ENCODE peak calls at places on chromosomes 11 and 22, in five cellular contexts. Y is stimulated activated CD8-positive, alpha-beta memory T cell treated with anti-CD3 and anti-CD28 coated beads, Interleukin-15, amount 100 ng/mL, for 48 hours; A is iPS-NIHi11; S is CD4-positive, alpha-beta T cell; H is sigmoid colon. K is an unnamed sample.

GRCh38 chr22:45977551-45978274 is 751 bp upstream of the WNT7B start:
- DNase-seq in Y (no peak), A (no peak), S (no peak), H (no peak), K (no peak)

GRCh38 chr11:116166788-116167465 is 605.9 kb downstream of the BUD13 start:
- DNase-seq in Y (no peak), A (no peak), S (no peak), H (no peak), K (no peak)

GRCh38 chr11:129384415-129384814 is 8.8 kb downstream of the BARX2 start:
- DNase-seq in Y (no peak), A (no peak), S (no peak), H (no peak), K (no peak)

GRCh38 chr11:75786101-75786736 is 17.6 kb downstream of the DGAT2 start:
- DNase-seq in Y (no peak), A (no peak), S (no peak), H (no peak), K (no peak)

GRCh38 chr22:33923660-33924246 is 3.5 kb upstream of the LARGE1 start:
- DNase-seq in Y (no peak), A (peak; percentile 58), S (no peak), H (peak; percentile 75), K (peak; percentile 54)

GRCh38 chr11:16511109-16511806 is 154.9 kb upstream of the SOX6 start:
- DNase-seq in Y (no peak), A (no peak), S (no peak), H (no peak), K (no peak)

GRCh38 chr11:67158241-67158640 is 39.2 kb downstream of the KDM2A start:
- DNase-seq in Y (no peak), A (no peak), S (no peak), H (no peak), K (no peak)

GRCh38 chr11:62713343-62713742 is 5.9 kb downstream of the GNG3 start:
- DNase-seq in Y (no peak), A (no peak), S (no peak), H (no peak), K (no peak)

GRCh38 chr11:75198278-75198948 is 42.2 kb upstream of the TPBGL start:
- DNase-seq in Y (no peak), A (no peak), S (no peak), H (peak; percentile 57), K (no peak)

GRCh38 chr11:49208006-49208721 is at the start of gene FOLH1:
- DNase-seq in Y (no peak), A (peak; percentile 7), S (no peak), H (peak; percentile 63), K (no peak)

GRCh38 chr22:28817919-28818859 is 17.8 kb upstream of the XBP1 start:
- DNase-seq in Y (no peak), A (peak; percentile 43), S (no peak), H (peak; percentile 60), K (no peak)

GRCh38 chr11:41039592-41039991 is 419.9 kb downstream of the LRRC4C start:
- DNase-seq in Y (no peak), A (no peak), S (no peak), H (no peak), K (no peak)

GRCh38 chr22:29912605-29913398 is 29.8 kb downstream of the MTMR3 start:
- DNase-seq in Y (no peak), A (no peak), S (no peak), H (no peak), K (no peak)

GRCh38 chr11:107606122-107606521 is 15.2 kb downstream of the ELMOD1 start:
- DNase-seq in Y (no peak), A (no peak), S (no peak), H (no peak), K (no peak)

GRCh38 chr11:127225619-127226018 is 225.0 kb upstream of the KIRREL3 start:
- DNase-seq in Y (no peak), A (no peak), S (no peak), H (no peak), K (no peak)

GRCh38 chr11:96282846-96283245 is 60.1 kb downstream of the MAML2 start:
- DNase-seq in Y (no peak), A (no peak), S (no peak), H (no peak), K (no peak)

GRCh38 chr11:69442807-69443137 is 38.7 kb upstream of the LINC01488 start:
- DNase-seq in Y (no peak), A (no peak), S (no peak), H (no peak), K (no peak)

GRCh38 chr11:84819561-84819960 is 807.6 kb downstream of the DLG2 start:
- DNase-seq in Y (no peak), A (no peak), S (no peak), H (no peak), K (no peak)

GRCh38 chr11:131618203-131618602 is 247.8 kb downstream of the NTM start:
- DNase-seq in Y (no peak), A (no peak), S (no peak), H (no peak), K (no peak)

GRCh38 chr22:22235564-22235963 is 9.0 kb upstream of the VPREB1 start:
- DNase-seq in Y (peak; percentile 29), A (peak; percentile 56), S (peak; percentile 33), H (no peak), K (peak; percentile 81)

K was measured in activated CD8-positive, alpha-beta T cell treated with anti-CD3 and anti-CD28 coated beads for 36 hours.